ENCODE peak calls at places on chromosomes 7 and 10, in nine cellular contexts. One of them, this sample, is unnamed. For H3K27me3, the result is how much of the 10 kb centered on the place peaks cover.

GRCh38 chr7:94236960-94237359 is 157.7 kb upstream of the COL1A2 start:
- DNase-seq in right lobe of liver: no peak
- DNase-seq in fibroblast of lung: no peak
- DNase-seq in dorsolateral prefrontal cortex: no peak
- DNase-seq in brain microvascular endothelial cell: no peak
- DNase-seq in PC-3: no peak
- DNase-seq in AG04450: no peak
- DNase-seq in hepatocyte: no peak
- DNase-seq in stomach: no peak
- DNase-seq in this sample: no peak

GRCh38 chr10:99450156-99450555 is 19.7 kb upstream of the GOT1 start:
- DNase-seq in right lobe of liver: no peak
- DNase-seq in fibroblast of lung: no peak
- DNase-seq in dorsolateral prefrontal cortex: no peak
- DNase-seq in brain microvascular endothelial cell: no peak
- DNase-seq in PC-3: no peak
- DNase-seq in AG04450: no peak
- DNase-seq in hepatocyte: no peak
- DNase-seq in stomach: no peak
- DNase-seq in this sample: no peak

GRCh38 chr7:25857376-25858067 is 294.5 kb upstream of the NFE2L3 start:
- DNase-seq in right lobe of liver: no peak
- DNase-seq in fibroblast of lung: peak
- DNase-seq in dorsolateral prefrontal cortex: no peak
- DNase-seq in brain microvascular endothelial cell: no peak
- DNase-seq in PC-3: peak
- DNase-seq in AG04450: no peak
- DNase-seq in hepatocyte: peak
- DNase-seq in stomach: no peak
- DNase-seq in this sample: peak

GRCh38 chr10:114413398-114413797 is 9.1 kb upstream of the AFAP1L2 start:
- DNase-seq in right lobe of liver: no peak
- DNase-seq in fibroblast of lung: no peak
- DNase-seq in dorsolateral prefrontal cortex: peak
- DNase-seq in brain microvascular endothelial cell: no peak
- DNase-seq in PC-3: peak
- DNase-seq in AG04450: no peak
- DNase-seq in hepatocyte: no peak
- DNase-seq in stomach: peak
- DNase-seq in this sample: peak

GRCh38 chr7:156163747-156164146 is 351.5 kb upstream of the SHH start:
- DNase-seq in right lobe of liver: no peak
- DNase-seq in fibroblast of lung: no peak
- DNase-seq in dorsolateral prefrontal cortex: no peak
- DNase-seq in brain microvascular endothelial cell: no peak
- DNase-seq in PC-3: peak
- DNase-seq in AG04450: no peak
- DNase-seq in hepatocyte: no peak
- DNase-seq in stomach: no peak
- DNase-seq in this sample: no peak

GRCh38 chr7:84701524-84702306 is 485.1 kb downstream of the SEMA3D start:
- DNase-seq in right lobe of liver: no peak
- DNase-seq in fibroblast of lung: peak
- DNase-seq in dorsolateral prefrontal cortex: no peak
- DNase-seq in brain microvascular endothelial cell: peak
- DNase-seq in PC-3: peak
- DNase-seq in AG04450: peak
- DNase-seq in hepatocyte: peak
- DNase-seq in stomach: peak
- DNase-seq in this sample: peak

GRCh38 chr7:20141666-20142065 is 75.5 kb downstream of the MACC1 start:
- DNase-seq in right lobe of liver: no peak
- DNase-seq in fibroblast of lung: peak
- DNase-seq in dorsolateral prefrontal cortex: no peak
- DNase-seq in brain microvascular endothelial cell: peak
- DNase-seq in PC-3: no peak
- DNase-seq in AG04450: no peak
- DNase-seq in hepatocyte: peak
- DNase-seq in stomach: no peak
- DNase-seq in this sample: no peak

GRCh38 chr7:109844362-109844761 is 1246.6 kb upstream of the LRRN3 start:
- DNase-seq in right lobe of liver: no peak
- DNase-seq in fibroblast of lung: peak
- DNase-seq in dorsolateral prefrontal cortex: no peak
- DNase-seq in brain microvascular endothelial cell: peak
- DNase-seq in PC-3: peak
- DNase-seq in AG04450: no peak
- DNase-seq in hepatocyte: peak
- DNase-seq in stomach: no peak
- DNase-seq in this sample: peak

GRCh38 chr7:21066221-21066620 is 279.5 kb upstream of the SP8 start:
- DNase-seq in right lobe of liver: no peak
- DNase-seq in fibroblast of lung: no peak
- DNase-seq in dorsolateral prefrontal cortex: no peak
- DNase-seq in brain microvascular endothelial cell: no peak
- DNase-seq in PC-3: no peak
- DNase-seq in AG04450: no peak
- DNase-seq in hepatocyte: no peak
- DNase-seq in stomach: no peak
- DNase-seq in this sample: no peak

GRCh38 chr7:1693991-1694524 is 24.0 kb downstream of the ELFN1 start:
- DNase-seq in right lobe of liver: peak
- DNase-seq in fibroblast of lung: peak
- DNase-seq in dorsolateral prefrontal cortex: peak
- DNase-seq in brain microvascular endothelial cell: peak
- DNase-seq in PC-3: peak
- DNase-seq in AG04450: no peak
- DNase-seq in hepatocyte: peak
- DNase-seq in stomach: no peak
- DNase-seq in this sample: no peak

DNA sequence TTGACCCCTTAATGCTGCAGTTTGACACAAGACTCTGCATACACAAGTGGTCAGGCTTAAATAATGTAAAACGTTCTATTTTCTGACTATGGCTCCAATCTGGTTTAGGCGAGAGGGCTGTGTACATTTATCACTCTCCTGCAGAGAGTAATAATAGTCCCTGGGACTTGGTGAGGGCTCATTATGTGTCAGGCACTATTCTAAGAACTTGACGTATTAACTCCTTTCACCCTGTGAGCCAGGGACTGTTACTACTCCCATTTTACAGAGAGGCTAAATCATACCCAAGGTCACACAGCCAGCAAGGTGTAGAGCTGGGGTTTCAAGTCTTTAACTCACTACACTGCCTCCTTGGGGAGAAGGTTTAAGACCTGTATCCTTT is 187.2 kb upstream of the LYZL2 start:
- DNase-seq in right lobe of liver: no peak
- DNase-seq in fibroblast of lung: no peak
- DNase-seq in dorsolateral prefrontal cortex: no peak
- DNase-seq in brain microvascular endothelial cell: no peak
- DNase-seq in PC-3: no peak
- DNase-seq in AG04450: no peak
- DNase-seq in hepatocyte: no peak
- DNase-seq in stomach: no peak
- DNase-seq in this sample: no peak
- H3K4me3 ChIP-seq in right lobe of liver: no peak
- H3K4me3 ChIP-seq in fibroblast of lung: no peak
- H3K4me3 ChIP-seq in dorsolateral prefrontal cortex: no peak
- H3K4me3 ChIP-seq in brain microvascular endothelial cell: no peak
- H3K4me3 ChIP-seq in PC-3: no peak
- H3K4me3 ChIP-seq in AG04450: no peak
- H3K4me3 ChIP-seq in hepatocyte: no peak
- H3K4me3 ChIP-seq in stomach: no peak
- H3K4me3 ChIP-seq in this sample: no peak

GRCh38 chr10:34813626-34814227 is 1.4 kb downstream of the PARD3 start:
- DNase-seq in right lobe of liver: no peak
- DNase-seq in fibroblast of lung: peak
- DNase-seq in dorsolateral prefrontal cortex: no peak
- DNase-seq in brain microvascular endothelial cell: peak
- DNase-seq in PC-3: peak
- DNase-seq in AG04450: no peak
- DNase-seq in hepatocyte: peak
- DNase-seq in stomach: no peak
- DNase-seq in this sample: peak

GRCh38 chr10:34812771-34813170 is 2.3 kb downstream of the PARD3 start:
- DNase-seq in right lobe of liver: no peak
- DNase-seq in fibroblast of lung: no peak
- DNase-seq in dorsolateral prefrontal cortex: no peak
- DNase-seq in brain microvascular endothelial cell: no peak
- DNase-seq in PC-3: no peak
- DNase-seq in AG04450: no peak
- DNase-seq in hepatocyte: no peak
- DNase-seq in stomach: no peak
- DNase-seq in this sample: no peak

GRCh38 chr10:34816067-34817002 is 1.2 kb upstream of the PARD3 start:
- DNase-seq in right lobe of liver: no peak
- DNase-seq in fibroblast of lung: peak
- DNase-seq in dorsolateral prefrontal cortex: no peak
- DNase-seq in brain microvascular endothelial cell: no peak
- DNase-seq in PC-3: peak
- DNase-seq in AG04450: no peak
- DNase-seq in hepatocyte: peak
- DNase-seq in stomach: no peak
- DNase-seq in this sample: peak

GRCh38 chr10:34815174-34816066 is at the start of gene PARD3:
- DNase-seq in right lobe of liver: peak
- DNase-seq in fibroblast of lung: peak
- DNase-seq in dorsolateral prefrontal cortex: no peak
- DNase-seq in brain microvascular endothelial cell: no peak
- DNase-seq in PC-3: peak
- DNase-seq in AG04450: no peak
- DNase-seq in hepatocyte: peak
- DNase-seq in stomach: peak
- DNase-seq in this sample: peak

DNA sequence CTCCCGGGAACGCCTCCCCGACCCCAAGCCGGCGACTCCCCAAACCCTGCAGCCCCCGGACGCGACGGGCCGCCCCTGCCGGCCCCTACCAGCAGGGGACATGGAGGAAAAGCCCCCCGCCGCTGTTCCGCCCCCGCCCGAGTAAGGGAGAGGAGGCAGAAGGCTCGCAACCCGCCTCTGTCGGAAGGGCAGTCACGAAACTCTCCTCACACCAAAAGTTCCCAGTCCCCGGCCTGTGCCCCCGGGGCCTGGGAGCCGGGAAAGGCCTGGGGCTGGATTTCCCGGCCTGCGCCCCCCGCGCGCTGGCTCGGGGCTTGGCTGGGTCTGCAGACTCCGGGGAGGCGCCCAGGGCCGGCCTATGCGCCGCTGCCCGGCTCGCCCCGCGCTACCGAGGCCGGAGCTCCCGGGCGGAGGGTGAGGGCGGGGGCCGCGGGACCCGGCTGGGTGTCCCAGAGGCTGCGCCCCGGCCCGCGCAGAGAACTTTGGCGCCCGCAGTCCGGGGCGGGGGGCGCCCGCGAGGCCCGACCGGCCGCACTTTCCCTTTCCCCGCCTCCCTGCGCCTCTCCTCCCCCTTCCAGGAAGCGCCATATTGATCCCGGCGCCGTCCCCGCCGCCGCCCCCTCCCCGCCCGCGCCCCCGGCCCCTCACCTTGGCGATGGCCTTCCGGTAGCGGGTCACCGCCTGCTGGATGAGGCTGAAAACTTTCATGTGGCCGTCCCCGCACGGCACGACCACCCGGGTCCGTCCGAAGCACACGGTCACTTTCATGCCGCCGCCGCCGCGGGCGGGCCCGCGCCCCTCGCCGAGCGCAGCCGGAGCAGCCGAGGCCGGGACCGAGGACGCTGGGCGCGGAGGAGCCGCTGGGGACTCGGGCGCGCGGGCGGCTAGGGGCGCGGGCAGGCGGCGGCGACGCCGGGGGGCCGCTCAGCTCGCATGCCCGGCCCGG is 595 bp downstream of the PARD3 start:
- DNase-seq in right lobe of liver: peak
- DNase-seq in fibroblast of lung: peak
- DNase-seq in dorsolateral prefrontal cortex: no peak
- DNase-seq in brain microvascular endothelial cell: no peak
- DNase-seq in PC-3: peak
- DNase-seq in AG04450: no peak
- DNase-seq in hepatocyte: peak
- DNase-seq in stomach: peak
- DNase-seq in this sample: no peak
- TF ChIP-seq CTCF in right lobe of liver: no peak
- TF ChIP-seq CTCF in fibroblast of lung: no peak
- TF ChIP-seq CTCF in dorsolateral prefrontal cortex: no peak
- TF ChIP-seq CTCF in brain microvascular endothelial cell: no peak
- TF ChIP-seq CTCF in PC-3: no peak
- TF ChIP-seq CTCF in AG04450: no peak
- TF ChIP-seq CTCF in hepatocyte: no peak
- TF ChIP-seq CTCF in stomach: no peak
- TF ChIP-seq CTCF in this sample: peak

GRCh38 chr10:78739411-78740053 is 329.2 kb upstream of the ZMIZ1 start:
- DNase-seq in right lobe of liver: no peak
- DNase-seq in fibroblast of lung: no peak
- DNase-seq in dorsolateral prefrontal cortex: no peak
- DNase-seq in brain microvascular endothelial cell: no peak
- DNase-seq in PC-3: no peak
- DNase-seq in AG04450: no peak
- DNase-seq in hepatocyte: no peak
- DNase-seq in stomach: no peak
- DNase-seq in this sample: no peak
- H3K27me3 ChIP-seq in right lobe of liver: under half
- H3K27me3 ChIP-seq in fibroblast of lung: under half
- H3K27me3 ChIP-seq in dorsolateral prefrontal cortex: under half
- H3K27me3 ChIP-seq in brain microvascular endothelial cell: under half
- H3K27me3 ChIP-seq in PC-3: half or more
- H3K27me3 ChIP-seq in AG04450: half or more
- H3K27me3 ChIP-seq in hepatocyte: under half
- H3K27me3 ChIP-seq in stomach: under half
- H3K27me3 ChIP-seq in this sample: under half

GRCh38 chr10:97974108-97974507 is 56.3 kb downstream of the CRTAC1 start:
- DNase-seq in right lobe of liver: no peak
- DNase-seq in fibroblast of lung: no peak
- DNase-seq in dorsolateral prefrontal cortex: peak
- DNase-seq in brain microvascular endothelial cell: no peak
- DNase-seq in PC-3: no peak
- DNase-seq in AG04450: no peak
- DNase-seq in hepatocyte: no peak
- DNase-seq in stomach: no peak
- DNase-seq in this sample: no peak
- H3K4me3 ChIP-seq in right lobe of liver: no peak
- H3K4me3 ChIP-seq in fibroblast of lung: no peak
- H3K4me3 ChIP-seq in dorsolateral prefrontal cortex: peak
- H3K4me3 ChIP-seq in brain microvascular endothelial cell: no peak
- H3K4me3 ChIP-seq in PC-3: no peak
- H3K4me3 ChIP-seq in AG04450: no peak
- H3K4me3 ChIP-seq in hepatocyte: no peak
- H3K4me3 ChIP-seq in stomach: no peak
- H3K4me3 ChIP-seq in this sample: no peak

DNA sequence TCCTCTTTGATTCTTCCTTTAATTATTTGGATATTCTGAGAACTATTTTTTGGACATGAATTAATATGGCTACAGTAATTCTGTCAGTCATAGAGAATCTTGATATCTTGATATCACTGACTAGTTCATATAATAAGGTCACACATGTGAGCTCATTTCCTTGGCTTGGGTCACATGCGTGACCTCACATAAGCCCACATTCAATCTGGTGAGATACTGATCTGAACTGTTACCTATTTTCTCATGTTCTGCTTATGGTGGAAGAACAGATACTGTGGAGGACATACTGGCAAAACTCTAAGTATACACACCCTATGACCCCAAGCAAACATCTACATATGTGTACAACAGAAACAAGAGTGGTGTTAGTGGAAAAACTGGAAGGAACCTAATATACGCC is 44.1 kb downstream of the CUL2 start:
- DNase-seq in right lobe of liver: no peak
- DNase-seq in fibroblast of lung: no peak
- DNase-seq in dorsolateral prefrontal cortex: no peak
- DNase-seq in brain microvascular endothelial cell: no peak
- DNase-seq in PC-3: no peak
- DNase-seq in AG04450: no peak
- DNase-seq in hepatocyte: no peak
- DNase-seq in stomach: no peak
- DNase-seq in this sample: no peak
- TF ChIP-seq CTCF in right lobe of liver: no peak
- TF ChIP-seq CTCF in fibroblast of lung: no peak
- TF ChIP-seq CTCF in dorsolateral prefrontal cortex: no peak
- TF ChIP-seq CTCF in brain microvascular endothelial cell: no peak
- TF ChIP-seq CTCF in PC-3: no peak
- TF ChIP-seq CTCF in AG04450: no peak
- TF ChIP-seq CTCF in hepatocyte: no peak
- TF ChIP-seq CTCF in stomach: no peak
- TF ChIP-seq CTCF in this sample: no peak